ENCODE peak calls at places on chromosomes 2 and 18, in seven cellular contexts. One of them, this sample, is unnamed.

GRCh38 chr2:104434363-104434792 is 419.5 kb upstream of the POU3F3 start:
- DNase-seq in IMR-90: no peak
- DNase-seq in NCI-H2081: peak
- DNase-seq in heart right ventricle: no peak
- DNase-seq in H54: no peak
- DNase-seq in GM23248: peak
- DNase-seq in astrocyte: peak
- DNase-seq in this sample: no peak

GRCh38 chr18:7633171-7633570 is 66.1 kb downstream of the PTPRM start:
- DNase-seq in IMR-90: no peak
- DNase-seq in NCI-H2081: no peak
- DNase-seq in heart right ventricle: no peak
- DNase-seq in H54: no peak
- DNase-seq in GM23248: peak
- DNase-seq in astrocyte: no peak
- DNase-seq in this sample: no peak

GRCh38 chr2:207110730-207111129 is 55.0 kb downstream of the KLF7 start:
- DNase-seq in IMR-90: no peak
- DNase-seq in NCI-H2081: no peak
- DNase-seq in heart right ventricle: no peak
- DNase-seq in H54: no peak
- DNase-seq in GM23248: no peak
- DNase-seq in astrocyte: no peak
- DNase-seq in this sample: no peak

GRCh38 chr18:48003426-48004349 is 73.2 kb upstream of the SMAD2 start:
- DNase-seq in IMR-90: no peak
- DNase-seq in NCI-H2081: no peak
- DNase-seq in heart right ventricle: peak
- DNase-seq in H54: peak
- DNase-seq in GM23248: peak
- DNase-seq in astrocyte: peak
- DNase-seq in this sample: no peak

GRCh38 chr18:60984496-60984895 is 348.7 kb upstream of the CDH20 start:
- DNase-seq in IMR-90: peak
- DNase-seq in NCI-H2081: no peak
- DNase-seq in heart right ventricle: no peak
- DNase-seq in H54: no peak
- DNase-seq in GM23248: no peak
- DNase-seq in astrocyte: peak
- DNase-seq in this sample: no peak

GRCh38 chr18:3117493-3118192 is 102.1 kb downstream of the MYOM1 start:
- DNase-seq in IMR-90: no peak
- DNase-seq in NCI-H2081: no peak
- DNase-seq in heart right ventricle: no peak
- DNase-seq in H54: no peak
- DNase-seq in GM23248: no peak
- DNase-seq in astrocyte: no peak
- DNase-seq in this sample: no peak

GRCh38 chr18:3455938-3456685 is 6.1 kb downstream of the TGIF1 start:
- DNase-seq in IMR-90: peak
- DNase-seq in NCI-H2081: no peak
- DNase-seq in heart right ventricle: no peak
- DNase-seq in H54: no peak
- DNase-seq in GM23248: peak
- DNase-seq in astrocyte: peak
- DNase-seq in this sample: no peak

GRCh38 chr2:217629347-217629746 is 373.4 kb downstream of the TNS1 start:
- DNase-seq in IMR-90: no peak
- DNase-seq in NCI-H2081: no peak
- DNase-seq in heart right ventricle: no peak
- DNase-seq in H54: no peak
- DNase-seq in GM23248: no peak
- DNase-seq in astrocyte: no peak
- DNase-seq in this sample: no peak

GRCh38 chr2:43317194-43317593 is 90.8 kb upstream of the ZFP36L2 start:
- DNase-seq in IMR-90: no peak
- DNase-seq in NCI-H2081: no peak
- DNase-seq in heart right ventricle: no peak
- DNase-seq in H54: no peak
- DNase-seq in GM23248: no peak
- DNase-seq in astrocyte: no peak
- DNase-seq in this sample: no peak

GRCh38 chr18:8778824-8779223 is 73.5 kb downstream of the MTCL1 start:
- DNase-seq in IMR-90: no peak
- DNase-seq in NCI-H2081: no peak
- DNase-seq in heart right ventricle: no peak
- DNase-seq in H54: no peak
- DNase-seq in GM23248: no peak
- DNase-seq in astrocyte: no peak
- DNase-seq in this sample: no peak

GRCh38 chr2:236250909-236251579 is 13.2 kb downstream of the ASB18 start:
- DNase-seq in IMR-90: no peak
- DNase-seq in NCI-H2081: no peak
- DNase-seq in heart right ventricle: peak
- DNase-seq in H54: no peak
- DNase-seq in GM23248: no peak
- DNase-seq in astrocyte: no peak
- DNase-seq in this sample: no peak

GRCh38 chr2:120914839-120915521 is 179.3 kb downstream of the GLI2 start:
- DNase-seq in IMR-90: peak
- DNase-seq in NCI-H2081: no peak
- DNase-seq in heart right ventricle: peak
- DNase-seq in H54: peak
- DNase-seq in GM23248: peak
- DNase-seq in astrocyte: peak
- DNase-seq in this sample: peak

GRCh38 chr2:184452907-184453306 is 145.4 kb upstream of the ZNF804A start:
- DNase-seq in IMR-90: no peak
- DNase-seq in NCI-H2081: no peak
- DNase-seq in heart right ventricle: no peak
- DNase-seq in H54: no peak
- DNase-seq in GM23248: no peak
- DNase-seq in astrocyte: no peak
- DNase-seq in this sample: no peak

GRCh38 chr2:240319855-240320560 is 115.5 kb upstream of the GPC1 start:
- DNase-seq in IMR-90: peak
- DNase-seq in NCI-H2081: no peak
- DNase-seq in heart right ventricle: peak
- DNase-seq in H54: peak
- DNase-seq in GM23248: peak
- DNase-seq in astrocyte: peak
- DNase-seq in this sample: no peak

GRCh38 chr18:48319796-48320638 is 89.2 kb downstream of the ZBTB7C start:
- DNase-seq in IMR-90: peak
- DNase-seq in NCI-H2081: peak
- DNase-seq in heart right ventricle: no peak
- DNase-seq in H54: no peak
- DNase-seq in GM23248: peak
- DNase-seq in astrocyte: peak
- DNase-seq in this sample: no peak

GRCh38 chr18:62399781-62400308 is 74.7 kb downstream of the TNFRSF11A start:
- DNase-seq in IMR-90: no peak
- DNase-seq in NCI-H2081: peak
- DNase-seq in heart right ventricle: no peak
- DNase-seq in H54: peak
- DNase-seq in GM23248: peak
- DNase-seq in astrocyte: no peak
- DNase-seq in this sample: no peak

GRCh38 chr18:41545091-41545888 is 409.7 kb upstream of the PIK3C3 start:
- DNase-seq in IMR-90: no peak
- DNase-seq in NCI-H2081: no peak
- DNase-seq in heart right ventricle: no peak
- DNase-seq in H54: no peak
- DNase-seq in GM23248: no peak
- DNase-seq in astrocyte: no peak
- DNase-seq in this sample: no peak

GRCh38 chr18:10519999-10520935 is 5.6 kb upstream of the NAPG start:
- DNase-seq in IMR-90: peak
- DNase-seq in NCI-H2081: peak
- DNase-seq in heart right ventricle: peak
- DNase-seq in H54: peak
- DNase-seq in GM23248: peak
- DNase-seq in astrocyte: peak
- DNase-seq in this sample: peak

GRCh38 chr2:162221064-162221463 is 22.2 kb downstream of the FAP start:
- DNase-seq in IMR-90: peak
- DNase-seq in NCI-H2081: peak
- DNase-seq in heart right ventricle: peak
- DNase-seq in H54: peak
- DNase-seq in GM23248: peak
- DNase-seq in astrocyte: no peak
- DNase-seq in this sample: peak

GRCh38 chr18:78735131-78736014 is 244.2 kb upstream of the SALL3 start:
- DNase-seq in IMR-90: no peak
- DNase-seq in NCI-H2081: no peak
- DNase-seq in heart right ventricle: no peak
- DNase-seq in H54: no peak
- DNase-seq in GM23248: no peak
- DNase-seq in astrocyte: no peak
- DNase-seq in this sample: no peak